ENCODE peak calls at places on chromosome 13, in nine cellular contexts. One of them, this sample, is unnamed.

GRCh38 chr13:94329277-94329676 is 150.2 kb downstream of the DCT start:
- DNase-seq in H9: no peak
- DNase-seq in mesendoderm: no peak
- DNase-seq in keratinocyte: no peak
- DNase-seq in trophoblast cell: no peak
- DNase-seq in PC-3: no peak
- DNase-seq in fibroblast of lung: peak
- DNase-seq in HCT116: no peak
- DNase-seq in GM23248: peak
- DNase-seq in this sample: no peak

GRCh38 chr13:110524484-110525254 is 36.9 kb downstream of the RAB20 start:
- DNase-seq in H9: no peak
- DNase-seq in mesendoderm: no peak
- DNase-seq in keratinocyte: no peak
- DNase-seq in trophoblast cell: no peak
- DNase-seq in PC-3: peak
- DNase-seq in fibroblast of lung: no peak
- DNase-seq in HCT116: no peak
- DNase-seq in GM23248: no peak
- DNase-seq in this sample: no peak

GRCh38 chr13:105144020-105144419 is 1391.4 kb downstream of the EFNB2 start:
- DNase-seq in H9: no peak
- DNase-seq in mesendoderm: peak
- DNase-seq in keratinocyte: no peak
- DNase-seq in trophoblast cell: no peak
- DNase-seq in PC-3: no peak
- DNase-seq in fibroblast of lung: no peak
- DNase-seq in HCT116: no peak
- DNase-seq in GM23248: no peak
- DNase-seq in this sample: no peak

GRCh38 chr13:110635405-110636002 is 20.2 kb downstream of the NAXD start:
- DNase-seq in H9: no peak
- DNase-seq in mesendoderm: no peak
- DNase-seq in keratinocyte: no peak
- DNase-seq in trophoblast cell: no peak
- DNase-seq in PC-3: no peak
- DNase-seq in fibroblast of lung: no peak
- DNase-seq in HCT116: no peak
- DNase-seq in GM23248: no peak
- DNase-seq in this sample: no peak

GRCh38 chr13:40064154-40064713 is 408.8 kb downstream of the COG6 start:
- DNase-seq in H9: no peak
- DNase-seq in mesendoderm: no peak
- DNase-seq in keratinocyte: no peak
- DNase-seq in trophoblast cell: no peak
- DNase-seq in PC-3: no peak
- DNase-seq in fibroblast of lung: no peak
- DNase-seq in HCT116: no peak
- DNase-seq in GM23248: peak
- DNase-seq in this sample: no peak

GRCh38 chr13:110590577-110590976 is 24.8 kb upstream of the NAXD start:
- DNase-seq in H9: no peak
- DNase-seq in mesendoderm: peak
- DNase-seq in keratinocyte: peak
- DNase-seq in trophoblast cell: peak
- DNase-seq in PC-3: no peak
- DNase-seq in fibroblast of lung: no peak
- DNase-seq in HCT116: no peak
- DNase-seq in GM23248: no peak
- DNase-seq in this sample: no peak

GRCh38 chr13:114148521-114148855 is 16.1 kb upstream of the RASA3 start:
- DNase-seq in H9: no peak
- DNase-seq in mesendoderm: no peak
- DNase-seq in keratinocyte: no peak
- DNase-seq in trophoblast cell: no peak
- DNase-seq in PC-3: no peak
- DNase-seq in fibroblast of lung: no peak
- DNase-seq in HCT116: no peak
- DNase-seq in GM23248: no peak
- DNase-seq in this sample: peak

GRCh38 chr13:32267836-32268439 is 47.2 kb downstream of the ZAR1L start:
- DNase-seq in H9: peak
- DNase-seq in mesendoderm: peak
- DNase-seq in keratinocyte: no peak
- DNase-seq in trophoblast cell: peak
- DNase-seq in PC-3: peak
- DNase-seq in fibroblast of lung: no peak
- DNase-seq in HCT116: peak
- DNase-seq in GM23248: no peak
- DNase-seq in this sample: no peak

GRCh38 chr13:56700324-56700723 is 440.4 kb upstream of the PRR20A start:
- DNase-seq in H9: no peak
- DNase-seq in mesendoderm: no peak
- DNase-seq in keratinocyte: no peak
- DNase-seq in trophoblast cell: peak
- DNase-seq in PC-3: no peak
- DNase-seq in fibroblast of lung: no peak
- DNase-seq in HCT116: no peak
- DNase-seq in GM23248: no peak
- DNase-seq in this sample: no peak

GRCh38 chr13:78772933-78773332 is 114.0 kb upstream of the OBI1 start:
- DNase-seq in H9: no peak
- DNase-seq in mesendoderm: no peak
- DNase-seq in keratinocyte: no peak
- DNase-seq in trophoblast cell: no peak
- DNase-seq in PC-3: no peak
- DNase-seq in fibroblast of lung: no peak
- DNase-seq in HCT116: no peak
- DNase-seq in GM23248: no peak
- DNase-seq in this sample: no peak

GRCh38 chr13:71661921-71662320 is 205.1 kb downstream of the DACH1 start:
- DNase-seq in H9: no peak
- DNase-seq in mesendoderm: no peak
- DNase-seq in keratinocyte: no peak
- DNase-seq in trophoblast cell: no peak
- DNase-seq in PC-3: peak
- DNase-seq in fibroblast of lung: peak
- DNase-seq in HCT116: no peak
- DNase-seq in GM23248: no peak
- DNase-seq in this sample: no peak

GRCh38 chr13:74674701-74675100 is 540.5 kb upstream of the KLF12 start:
- DNase-seq in H9: no peak
- DNase-seq in mesendoderm: no peak
- DNase-seq in keratinocyte: no peak
- DNase-seq in trophoblast cell: no peak
- DNase-seq in PC-3: no peak
- DNase-seq in fibroblast of lung: no peak
- DNase-seq in HCT116: no peak
- DNase-seq in GM23248: no peak
- DNase-seq in this sample: no peak

GRCh38 chr13:97121894-97122293 is 100.2 kb upstream of the MBNL2 start:
- DNase-seq in H9: no peak
- DNase-seq in mesendoderm: peak
- DNase-seq in keratinocyte: no peak
- DNase-seq in trophoblast cell: no peak
- DNase-seq in PC-3: peak
- DNase-seq in fibroblast of lung: peak
- DNase-seq in HCT116: no peak
- DNase-seq in GM23248: peak
- DNase-seq in this sample: no peak

GRCh38 chr13:99686944-99687382 is 185.7 kb downstream of the TM9SF2 start:
- DNase-seq in H9: peak
- DNase-seq in mesendoderm: peak
- DNase-seq in keratinocyte: no peak
- DNase-seq in trophoblast cell: no peak
- DNase-seq in PC-3: no peak
- DNase-seq in fibroblast of lung: no peak
- DNase-seq in HCT116: no peak
- DNase-seq in GM23248: no peak
- DNase-seq in this sample: no peak

GRCh38 chr13:73521291-73521626 is 462.5 kb downstream of the KLF5 start:
- DNase-seq in H9: no peak
- DNase-seq in mesendoderm: no peak
- DNase-seq in keratinocyte: no peak
- DNase-seq in trophoblast cell: no peak
- DNase-seq in PC-3: no peak
- DNase-seq in fibroblast of lung: no peak
- DNase-seq in HCT116: no peak
- DNase-seq in GM23248: no peak
- DNase-seq in this sample: no peak

GRCh38 chr13:21674271-21675009 is 3.6 kb downstream of the FGF9 start:
- DNase-seq in H9: peak
- DNase-seq in mesendoderm: peak
- DNase-seq in keratinocyte: no peak
- DNase-seq in trophoblast cell: no peak
- DNase-seq in PC-3: no peak
- DNase-seq in fibroblast of lung: no peak
- DNase-seq in HCT116: no peak
- DNase-seq in GM23248: peak
- DNase-seq in this sample: no peak

GRCh38 chr13:55219538-55219937 is 1921.2 kb upstream of the PRR20A start:
- DNase-seq in H9: no peak
- DNase-seq in mesendoderm: no peak
- DNase-seq in keratinocyte: no peak
- DNase-seq in trophoblast cell: no peak
- DNase-seq in PC-3: no peak
- DNase-seq in fibroblast of lung: no peak
- DNase-seq in HCT116: no peak
- DNase-seq in GM23248: no peak
- DNase-seq in this sample: no peak
- H3K4me2 ChIP-seq in H9: no peak
- H3K4me2 ChIP-seq in mesendoderm: no peak
- H3K4me2 ChIP-seq in keratinocyte: no peak
- H3K4me2 ChIP-seq in trophoblast cell: no peak
- H3K4me2 ChIP-seq in PC-3: no peak
- H3K4me2 ChIP-seq in fibroblast of lung: no peak
- H3K4me2 ChIP-seq in HCT116: no peak
- H3K4me2 ChIP-seq in GM23248: no peak
- H3K4me2 ChIP-seq in this sample: no peak

GRCh38 chr13:52067237-52067636 is 42.7 kb downstream of the UTP14C start:
- DNase-seq in H9: no peak
- DNase-seq in mesendoderm: peak
- DNase-seq in keratinocyte: no peak
- DNase-seq in trophoblast cell: no peak
- DNase-seq in PC-3: no peak
- DNase-seq in fibroblast of lung: no peak
- DNase-seq in HCT116: peak
- DNase-seq in GM23248: peak
- DNase-seq in this sample: no peak

DNA sequence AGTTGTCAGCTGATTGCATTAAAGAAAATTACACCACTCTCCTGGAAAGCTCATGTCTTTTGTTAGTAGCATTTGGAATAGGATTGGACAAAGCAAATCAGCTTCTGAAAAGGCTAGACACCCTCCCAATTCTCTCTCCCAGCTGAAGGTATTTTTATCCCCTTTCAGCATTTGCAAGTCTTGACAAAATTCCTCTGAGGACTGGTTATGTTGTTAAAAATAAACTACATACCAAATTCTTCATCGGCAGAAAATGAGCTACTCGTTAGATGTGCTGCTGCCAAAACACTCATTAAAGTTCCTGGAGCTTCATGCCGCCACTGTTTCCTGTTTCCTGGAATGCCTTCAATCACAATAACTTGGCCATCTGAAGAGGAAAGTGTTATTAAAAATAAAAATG is 37.1 kb downstream of the UTP14C start:
- DNase-seq in H9: no peak
- DNase-seq in mesendoderm: no peak
- DNase-seq in keratinocyte: no peak
- DNase-seq in trophoblast cell: no peak
- DNase-seq in PC-3: no peak
- DNase-seq in fibroblast of lung: peak
- DNase-seq in HCT116: no peak
- DNase-seq in GM23248: peak
- DNase-seq in this sample: no peak
- H3K4me2 ChIP-seq in H9: no peak
- H3K4me2 ChIP-seq in mesendoderm: no peak
- H3K4me2 ChIP-seq in keratinocyte: peak
- H3K4me2 ChIP-seq in trophoblast cell: no peak
- H3K4me2 ChIP-seq in PC-3: no peak
- H3K4me2 ChIP-seq in fibroblast of lung: no peak
- H3K4me2 ChIP-seq in HCT116: no peak
- H3K4me2 ChIP-seq in GM23248: peak
- H3K4me2 ChIP-seq in this sample: no peak

DNA sequence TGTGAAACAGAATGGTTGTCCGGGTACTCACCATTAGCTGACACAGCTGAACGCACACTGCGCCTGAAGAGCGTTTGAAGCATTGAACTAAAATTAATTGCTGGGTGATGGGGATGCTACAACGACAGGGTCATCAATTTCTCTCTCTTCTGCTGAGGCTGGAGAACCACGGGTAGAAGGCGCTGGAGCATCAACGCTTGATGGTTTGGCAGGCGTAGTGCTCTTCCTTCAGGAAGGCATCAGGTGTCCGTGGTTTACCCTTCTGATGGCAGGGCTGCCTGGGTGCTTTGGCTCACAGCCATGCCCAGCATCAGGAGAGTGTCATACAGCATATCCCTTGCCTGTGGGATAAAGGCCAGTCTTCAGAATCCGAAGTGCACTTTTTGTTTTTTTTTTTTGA is 46.9 kb upstream of the UBE2L5 start:
- DNase-seq in H9: no peak
- DNase-seq in mesendoderm: no peak
- DNase-seq in keratinocyte: no peak
- DNase-seq in trophoblast cell: no peak
- DNase-seq in PC-3: no peak
- DNase-seq in fibroblast of lung: no peak
- DNase-seq in HCT116: no peak
- DNase-seq in GM23248: no peak
- DNase-seq in this sample: no peak
- H3K4me2 ChIP-seq in H9: no peak
- H3K4me2 ChIP-seq in mesendoderm: no peak
- H3K4me2 ChIP-seq in keratinocyte: no peak
- H3K4me2 ChIP-seq in trophoblast cell: no peak
- H3K4me2 ChIP-seq in PC-3: no peak
- H3K4me2 ChIP-seq in fibroblast of lung: no peak
- H3K4me2 ChIP-seq in HCT116: no peak
- H3K4me2 ChIP-seq in GM23248: no peak
- H3K4me2 ChIP-seq in this sample: peak

DNA sequence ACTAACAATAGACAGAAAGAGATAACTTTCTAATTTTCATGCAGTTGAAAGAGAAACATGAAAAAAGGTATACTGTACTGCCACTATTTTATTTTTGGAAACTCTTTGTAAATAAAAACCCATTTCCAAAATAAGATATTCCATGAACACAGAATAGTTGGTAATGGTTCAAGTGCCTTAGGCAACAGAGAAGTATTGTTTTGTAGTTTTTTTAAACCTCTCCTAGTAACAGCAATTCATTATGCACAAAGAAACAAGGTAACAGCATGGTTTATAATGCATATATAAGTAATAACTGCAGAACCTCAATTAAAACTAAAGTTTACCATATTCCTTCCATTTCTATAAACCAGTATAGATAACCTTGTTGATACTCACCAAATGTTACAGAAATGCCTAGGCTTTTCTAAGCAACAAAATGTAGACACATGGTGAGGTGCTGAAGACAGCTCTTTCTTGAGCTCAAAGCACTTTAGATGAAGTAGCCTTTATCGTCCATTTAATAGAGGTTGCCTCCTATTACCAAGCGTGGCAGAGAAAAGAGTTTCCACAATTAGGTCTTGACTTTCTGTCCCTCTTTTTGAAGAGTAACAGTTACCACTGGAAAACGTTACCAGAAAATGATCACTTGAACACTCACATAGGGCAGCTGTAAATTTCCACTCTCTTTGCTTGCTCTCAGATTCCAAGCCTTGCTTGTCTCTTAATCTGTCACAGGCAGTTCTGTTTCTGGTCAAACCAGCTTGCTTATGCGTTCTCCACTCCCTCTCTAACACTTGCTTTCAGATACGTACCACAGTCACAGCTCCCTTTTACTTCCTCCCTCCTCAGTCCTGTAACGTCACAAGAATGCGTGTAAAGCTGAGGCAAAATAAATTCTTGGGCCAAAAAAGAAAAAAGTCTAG is 42.9 kb downstream of the CAB39L start:
- DNase-seq in H9: no peak
- DNase-seq in mesendoderm: peak
- DNase-seq in keratinocyte: no peak
- DNase-seq in trophoblast cell: peak
- DNase-seq in PC-3: peak
- DNase-seq in fibroblast of lung: peak
- DNase-seq in HCT116: no peak
- DNase-seq in GM23248: peak
- DNase-seq in this sample: no peak
- H3K4me2 ChIP-seq in H9: peak
- H3K4me2 ChIP-seq in mesendoderm: no peak
- H3K4me2 ChIP-seq in keratinocyte: peak
- H3K4me2 ChIP-seq in trophoblast cell: peak
- H3K4me2 ChIP-seq in PC-3: peak
- H3K4me2 ChIP-seq in fibroblast of lung: peak
- H3K4me2 ChIP-seq in HCT116: no peak
- H3K4me2 ChIP-seq in GM23248: peak
- H3K4me2 ChIP-seq in this sample: peak